ENCODE peak calls at places on chromosome 5, in ten cellular contexts. R is stimulated activated CD4-positive, alpha-beta T cell treated with anti-CD3 and anti-CD28 coated beads, Interleukin-12 subunit alpha, Interleukin-12 subunit beta, amount 100 ng/mL, for 4 hours; H is C1 segment of cervical spinal cord; L is occipital lobe; G is substantia nigra; Y is NCI-H1436 treated with DMSO at 0.1 percent for 48 hours; W is RCC 7860; A is left cardiac atrium; I is left ventricle myocardium superior; E is left lung. S is an unnamed sample.

GRCh38 chr5:82356808-82357671 is 78.9 kb upstream of the RPS23 start:
- DNase-seq in A (peak; percentile 93), H (no peak), E (no peak), W (peak; percentile 74), G (no peak), R (peak; percentile 42), Y (no peak), I (peak; percentile 76), L (no peak), S (no peak)

GRCh38 chr5:55601209-55601618 is 66.5 kb upstream of the PLPP1 start:
- DNase-seq in L (peak; percentile 64), H (no peak), W (no peak), I (peak; percentile 89), E (no peak), R (no peak), A (peak; percentile 85), Y (no peak), G (peak; percentile 57), S (no peak)

GRCh38 chr5:34011521-34011920 is 3.7 kb upstream of the AMACR start:
- DNase-seq in R (no peak), A (no peak), G (no peak), W (no peak), H (no peak), E (no peak), Y (no peak), L (no peak), I (no peak), S (no peak)

GRCh38 chr5:428754-429452 is 14.1 kb upstream of the EXOC3 start:
- DNase-seq in Y (no peak), G (no peak), H (no peak), I (no peak), R (no peak), A (no peak), E (no peak), L (no peak), W (no peak), S (no peak)

GRCh38 chr5:97088774-97089148 is 53.6 kb downstream of the LIX1 start:
- DNase-seq in Y (no peak), R (no peak), L (no peak), I (no peak), W (no peak), E (no peak), H (no peak), G (no peak), A (no peak), S (no peak)

GRCh38 chr5:143561248-143561647 is 157.8 kb upstream of the NR3C1 start:
- DNase-seq in E (no peak), Y (no peak), I (no peak), W (no peak), G (no peak), A (no peak), H (no peak), R (no peak), L (no peak), S (no peak)

GRCh38 chr5:142924135-142924883 is 154.1 kb downstream of the ARHGAP26 start:
- DNase-seq in I (no peak), W (no peak), L (no peak), Y (no peak), E (no peak), G (no peak), R (no peak), H (no peak), A (no peak), S (no peak)

GRCh38 chr5:140468188-140468587 is 66.6 kb downstream of the ANKHD1 start:
- DNase-seq in E (no peak), I (no peak), H (no peak), L (no peak), R (no peak), G (no peak), W (no peak), A (no peak), Y (no peak), S (no peak)

GRCh38 chr5:132915681-132916080 is 42.2 kb downstream of the LEAP2 start:
- DNase-seq in L (no peak), H (no peak), R (no peak), E (no peak), A (no peak), Y (no peak), G (no peak), W (no peak), I (no peak), S (no peak)

S was measured in SK-N-DZ.